ENCODE peak calls at places on chromosome 12, in ten cellular contexts. M is gastrocnemius medialis, K is HCT116, I is body of pancreas, E is tibial nerve, X is stomach, S is adrenal gland, V is upper lobe of left lung, C is A549, L is sigmoid colon. Z is an unnamed sample.

GRCh38 chr12:64609543-64610091 is 678 bp upstream of the RASSF3 start:
- DNase-seq in M (no peak), K (no peak), I (no peak), E (no peak), X (no peak), S (no peak), V (no peak), C (peak), L (no peak), Z (no peak)

GRCh38 chr12:27272375-27273028 is 28.4 kb downstream of the STK38L start:
- DNase-seq in M (no peak), K (no peak), I (peak), E (no peak), X (no peak), S (no peak), V (no peak), C (no peak), L (no peak), Z (peak)

GRCh38 chr12:42705863-42706262 is 116.3 kb upstream of the PRICKLE1 start:
- DNase-seq in M (peak), K (no peak), I (peak), E (peak), X (peak), S (peak), V (peak), C (no peak), L (peak), Z (peak)

GRCh38 chr12:24630446-24630845 is 318.5 kb downstream of the BCAT1 start:
- DNase-seq in M (no peak), K (no peak), I (no peak), E (no peak), X (no peak), S (no peak), V (no peak), C (no peak), L (no peak), Z (no peak)

GRCh38 chr12:89838846-89839245 is 130.2 kb upstream of the ATP2B1 start:
- DNase-seq in M (no peak), K (no peak), I (no peak), E (no peak), X (no peak), S (no peak), V (no peak), C (no peak), L (no peak), Z (no peak)

GRCh38 chr12:95319694-95320331 is 102.2 kb downstream of the VEZT start:
- DNase-seq in M (no peak), K (no peak), I (no peak), E (no peak), X (no peak), S (no peak), V (no peak), C (peak), L (no peak), Z (no peak)

GRCh38 chr12:70919161-70919560 is 1.4 kb downstream of the PTPRR start:
- DNase-seq in M (no peak), K (no peak), I (no peak), E (no peak), X (no peak), S (no peak), V (no peak), C (no peak), L (no peak), Z (no peak)

GRCh38 chr12:6193853-6194815 is 6.1 kb upstream of the CD9 start:
- DNase-seq in M (no peak), K (no peak), I (peak), E (no peak), X (peak), S (no peak), V (peak), C (peak), L (no peak), Z (no peak)

GRCh38 chr12:12539411-12539810 is 23.3 kb downstream of the DUSP16 start:
- DNase-seq in M (no peak), K (no peak), I (no peak), E (no peak), X (no peak), S (no peak), V (no peak), C (peak), L (no peak), Z (no peak)

DNA sequence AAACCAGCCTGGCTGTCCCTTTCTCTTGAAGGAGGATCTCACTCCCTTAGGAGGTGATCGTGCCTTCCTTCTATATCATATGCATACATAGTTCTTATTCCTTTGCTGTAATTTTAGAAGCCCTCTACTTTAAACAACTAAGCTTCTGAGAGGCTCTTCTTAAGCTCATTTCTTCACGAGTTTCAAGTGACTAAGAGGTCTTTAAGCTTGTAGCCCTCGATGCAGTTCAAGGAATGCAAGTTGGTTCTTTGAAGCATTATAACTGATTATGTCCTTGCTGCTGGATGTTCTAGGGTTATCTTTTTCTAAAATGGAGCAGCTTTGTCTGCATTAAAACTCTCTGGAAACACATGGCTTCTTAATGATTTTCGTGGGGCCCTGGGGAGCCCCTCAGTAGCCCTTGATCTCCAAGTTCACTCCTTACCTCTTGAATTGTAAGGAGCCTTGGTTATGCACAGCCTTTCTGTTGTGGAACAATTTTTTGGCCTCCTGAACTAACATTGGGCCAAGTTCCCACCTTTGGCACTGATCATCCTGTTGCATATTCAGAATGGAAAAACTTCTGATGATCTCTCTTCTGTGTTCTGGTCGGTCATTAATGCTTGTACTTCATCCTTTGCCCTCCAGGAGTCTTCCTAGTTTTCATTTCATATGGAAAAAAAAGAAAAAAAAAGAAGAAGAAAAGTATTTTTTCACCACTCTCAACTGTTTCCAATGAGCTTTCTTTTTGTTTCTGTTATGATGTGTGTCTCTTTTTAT is 12.6 kb downstream of the RASSF8 start:
- DNase-seq in M (no peak), K (no peak), I (no peak), E (no peak), X (no peak), S (no peak), V (no peak), C (no peak), L (no peak), Z (peak)
- TF ChIP-seq CTCF in M (no peak), K (no peak), I (no peak), E (no peak), X (no peak), S (no peak), V (no peak), C (no peak), L (no peak), Z (no peak)

GRCh38 chr12:19388131-19388549 is 51.2 kb upstream of the AEBP2 start:
- DNase-seq in M (no peak), K (no peak), I (no peak), E (no peak), X (no peak), S (no peak), V (peak), C (no peak), L (peak), Z (peak)

GRCh38 chr12:19387182-19387581 is 52.1 kb upstream of the AEBP2 start:
- DNase-seq in M (no peak), K (no peak), I (no peak), E (no peak), X (no peak), S (no peak), V (peak), C (no peak), L (no peak), Z (no peak)

DNA sequence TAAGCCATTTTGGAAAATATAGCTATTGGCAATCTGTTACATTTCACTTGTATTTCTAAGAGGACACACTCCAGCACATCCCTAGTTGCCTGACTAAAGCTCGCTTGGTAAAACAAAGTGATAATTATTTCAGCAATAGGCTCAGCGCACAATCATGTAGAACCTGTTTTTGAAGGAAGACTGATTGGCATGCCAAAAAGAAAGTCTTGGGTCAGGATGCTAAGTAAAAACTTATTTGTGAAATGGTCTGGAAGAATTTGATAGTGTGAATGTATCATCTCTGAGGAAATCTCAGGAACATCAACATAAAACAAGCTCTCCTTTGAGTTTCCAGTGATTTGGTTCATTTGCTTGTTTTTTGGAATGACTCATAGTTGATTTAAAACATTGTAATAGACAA is 49.1 kb upstream of the AEBP2 start:
- DNase-seq in M (no peak), K (no peak), I (no peak), E (no peak), X (no peak), S (no peak), V (no peak), C (no peak), L (no peak), Z (no peak)
- TF ChIP-seq POLR2A in M (no peak), K (no peak), I (no peak), E (no peak), X (no peak), S (no peak), V (no peak), C (no peak), L (no peak), Z (no peak)

GRCh38 chr12:114683709-114684097 is 272 bp downstream of the TBX3 start:
- DNase-seq in M (no peak), K (no peak), I (no peak), E (no peak), X (no peak), S (no peak), V (no peak), C (no peak), L (no peak), Z (no peak)

GRCh38 chr12:114684870-114685273 is 897 bp upstream of the TBX3 start:
- DNase-seq in M (no peak), K (no peak), I (no peak), E (no peak), X (no peak), S (no peak), V (no peak), C (no peak), L (no peak), Z (no peak)

GRCh38 chr12:114685320-114685781 is 1.4 kb upstream of the TBX3 start:
- DNase-seq in M (no peak), K (no peak), I (no peak), E (no peak), X (no peak), S (peak), V (no peak), C (no peak), L (no peak), Z (no peak)

GRCh38 chr12:114682920-114683708 is 861 bp downstream of the TBX3 start:
- DNase-seq in M (no peak), K (no peak), I (no peak), E (no peak), X (peak), S (peak), V (no peak), C (peak), L (no peak), Z (no peak)

DNA sequence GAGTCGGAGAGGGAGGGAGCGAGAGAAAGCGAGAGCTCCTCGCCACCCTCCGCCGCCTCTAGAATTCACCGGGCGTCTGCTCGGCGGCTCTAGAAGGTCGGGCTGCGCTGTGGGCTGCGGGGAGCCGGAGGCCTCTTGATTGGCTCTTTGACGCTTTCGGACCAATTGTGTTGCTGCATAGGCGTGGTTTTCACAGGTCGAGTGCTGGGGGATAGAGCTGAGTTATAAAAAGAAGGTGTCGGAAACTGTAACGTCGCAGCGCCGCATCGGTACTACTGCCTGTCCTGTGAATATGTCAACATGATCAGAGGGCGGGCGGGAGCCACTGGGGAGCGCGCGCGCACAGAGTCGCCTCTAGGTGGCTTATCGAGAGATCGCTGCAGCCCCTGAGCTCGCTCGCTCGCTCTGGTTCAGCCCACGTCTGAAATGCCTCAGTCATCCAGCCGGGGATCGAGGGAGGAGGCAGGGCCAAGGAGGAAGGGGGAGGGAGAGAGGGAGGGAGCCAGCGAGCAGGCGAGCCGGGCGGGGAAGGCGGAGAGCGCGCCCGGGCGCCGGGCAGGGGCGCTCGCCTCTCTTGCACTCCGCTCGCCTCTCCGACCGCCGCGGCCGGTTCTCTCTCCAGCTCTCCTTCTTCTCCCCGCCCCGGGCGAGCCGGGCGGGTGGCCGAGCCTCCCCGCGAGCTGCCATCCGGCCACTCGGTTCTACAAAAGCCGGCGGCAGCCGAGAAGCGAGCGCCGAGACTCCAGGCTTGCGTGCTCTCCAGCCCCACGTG is at the start of gene TBX3:
- DNase-seq in M (peak), K (peak), I (peak), E (peak), X (peak), S (peak), V (peak), C (peak), L (peak), Z (peak)
- H3K27ac ChIP-seq in M (peak), K (peak), I (peak), E (peak), X (peak), S (peak), V (peak), C (peak), L (peak), Z (peak)

GRCh38 chr12:20220339-20220738 is 148.0 kb upstream of the PDE3A start:
- DNase-seq in M (no peak), K (peak), I (no peak), E (no peak), X (no peak), S (no peak), V (no peak), C (peak), L (no peak), Z (no peak)
- TF ChIP-seq CTCF in M (no peak), K (peak), I (no peak), E (no peak), X (no peak), S (no peak), V (no peak), C (no peak), L (no peak), Z (no peak)

GRCh38 chr12:123670882-123671728 is at the start of gene TCTN2:
- DNase-seq in M (peak), K (peak), I (peak), E (peak), X (peak), S (peak), V (peak), C (peak), L (peak), Z (peak)
- TF ChIP-seq POLR2A in M (no peak), K (no peak), I (peak), E (no peak), X (no peak), S (no peak), V (no peak), C (peak), L (no peak), Z (no peak)

DNA sequence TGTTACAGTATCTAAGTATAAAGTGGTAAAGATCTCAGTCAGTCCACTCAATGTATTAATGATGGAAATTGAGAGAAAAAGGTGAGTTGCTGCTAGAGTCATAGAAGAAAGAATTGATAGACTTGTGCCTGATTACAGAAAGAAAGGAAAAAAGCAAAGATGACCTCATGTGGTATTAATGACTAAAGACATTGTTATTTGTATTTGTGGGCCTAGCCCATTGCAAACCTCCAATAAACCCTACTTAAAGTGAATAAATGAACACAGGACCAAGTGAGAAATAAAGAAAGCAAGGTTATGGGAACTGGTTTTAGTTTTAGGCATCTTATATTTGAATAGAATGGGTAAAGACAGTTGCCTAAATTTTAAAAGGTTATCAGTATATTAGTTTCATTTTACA is 105.5 kb downstream of the SYT1 start:
- DNase-seq in M (no peak), K (no peak), I (no peak), E (no peak), X (no peak), S (no peak), V (no peak), C (no peak), L (no peak), Z (no peak)
- H3K27ac ChIP-seq in M (no peak), K (peak), I (no peak), E (no peak), X (no peak), S (no peak), V (no peak), C (no peak), L (no peak), Z (no peak)

DNA sequence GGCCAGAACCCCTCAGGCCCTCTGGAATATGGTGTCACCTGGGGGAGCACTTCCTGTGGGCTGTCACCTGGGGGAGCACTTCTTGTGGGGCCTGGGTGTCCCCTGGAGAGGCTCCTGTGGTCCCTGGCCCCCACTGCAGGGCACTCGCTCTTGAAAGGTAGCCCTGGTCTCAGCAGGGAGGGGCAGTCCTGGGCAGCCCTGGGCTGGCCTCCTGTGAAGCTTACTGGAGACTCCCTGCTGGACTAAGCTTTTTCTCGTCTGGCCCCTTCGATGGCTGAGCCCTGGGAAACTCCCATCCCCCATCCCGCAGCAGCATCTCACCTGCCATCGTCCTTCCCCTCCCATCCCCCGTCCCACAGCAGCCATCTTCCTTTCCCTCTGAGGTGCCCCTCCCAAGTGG is 17.7 kb downstream of the FBRSL1 start:
- DNase-seq in M (no peak), K (no peak), I (no peak), E (no peak), X (no peak), S (no peak), V (no peak), C (no peak), L (no peak), Z (no peak)
- TF ChIP-seq CTCF in M (no peak), K (no peak), I (no peak), E (no peak), X (no peak), S (no peak), V (no peak), C (no peak), L (no peak), Z (no peak)

GRCh38 chr12:101828463-101829196 is 2.1 kb downstream of the GNPTAB start:
- DNase-seq in M (peak), K (no peak), I (no peak), E (no peak), X (no peak), S (no peak), V (no peak), C (no peak), L (no peak), Z (no peak)

GRCh38 chr12:101832030-101832429 is 1.3 kb upstream of the GNPTAB start:
- DNase-seq in M (no peak), K (no peak), I (no peak), E (no peak), X (no peak), S (no peak), V (no peak), C (no peak), L (no peak), Z (no peak)

GRCh38 chr12:101829639-101830390 is 944 bp downstream of the GNPTAB start:
- DNase-seq in M (no peak), K (no peak), I (peak), E (no peak), X (peak), S (no peak), V (peak), C (no peak), L (no peak), Z (no peak)

GRCh38 chr12:101826766-101827368 is 3.9 kb downstream of the GNPTAB start:
- DNase-seq in M (no peak), K (no peak), I (no peak), E (no peak), X (no peak), S (no peak), V (peak), C (no peak), L (no peak), Z (no peak)

DNA sequence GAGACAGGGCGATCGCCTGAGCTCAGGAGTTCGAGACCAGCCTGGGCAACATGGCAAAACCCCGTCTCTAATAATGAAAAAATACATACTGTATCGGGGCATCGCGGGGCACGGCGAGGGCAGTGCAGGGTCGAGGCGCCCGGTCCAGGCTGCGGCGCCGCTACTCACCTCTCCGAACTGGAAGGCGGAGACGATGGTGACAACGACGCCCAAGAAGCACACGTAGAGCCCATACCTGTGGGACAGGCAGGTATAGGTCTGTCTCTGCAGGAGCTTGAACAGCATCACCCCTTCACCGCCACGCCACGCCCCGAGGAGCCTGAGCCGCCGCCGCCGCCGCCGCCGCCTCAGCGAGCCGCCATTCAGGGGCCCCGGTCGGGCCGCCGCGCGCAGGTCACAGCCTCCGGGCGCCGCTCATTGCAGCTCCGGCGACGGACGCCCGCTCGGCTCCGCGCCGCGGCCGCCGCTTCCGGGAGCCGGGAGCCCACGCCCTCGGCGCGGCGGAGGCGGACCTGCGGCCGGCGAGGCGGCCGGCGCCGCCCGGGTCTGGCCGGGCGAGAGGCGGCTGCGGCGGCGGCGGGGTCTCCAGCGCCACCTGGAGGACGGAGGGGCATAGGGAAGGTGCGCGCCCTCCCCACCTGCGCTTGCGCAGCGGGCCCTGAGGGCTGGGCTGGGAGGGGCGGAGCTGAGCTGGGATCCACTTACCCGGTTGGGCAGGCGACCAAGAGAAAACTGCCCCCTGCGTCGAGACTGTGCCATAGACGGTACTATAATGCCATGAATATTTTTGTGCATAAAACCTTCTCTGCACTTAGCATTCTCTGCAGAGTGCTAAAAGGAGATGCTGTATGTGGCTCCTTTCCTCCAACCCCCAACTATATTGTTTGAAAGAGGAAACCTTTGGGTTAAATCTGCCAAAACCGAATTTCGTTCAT is at the start of gene GNPTAB:
- DNase-seq in M (peak), K (peak), I (peak), E (peak), X (peak), S (peak), V (peak), C (peak), L (peak), Z (peak)
- TF ChIP-seq POLR2A in M (no peak), K (peak), I (peak), E (peak), X (no peak), S (peak), V (no peak), C (peak), L (no peak), Z (peak)

Z was measured in uterus.